ENCODE peak calls at places on chromosomes 6 and 20, in seven cellular contexts. M, X, J, B, F, T and Q are unnamed samples.

GRCh38 chr6:108689279-108690161 is 128.8 kb downstream of the FOXO3 start:
- DNase-seq in X (peak; percentile 93), B (peak; percentile 25), M (no peak), F (no peak), J (peak; percentile 84), T (no peak), Q (no peak)

GRCh38 chr6:150573041-150573681 is 26.5 kb upstream of the PLEKHG1 start:
- DNase-seq in J (no peak), M (no peak), X (no peak), T (no peak), B (no peak), F (no peak), Q (no peak)

GRCh38 chr20:4812641-4813075 is 90.9 kb downstream of the PRND start:
- DNase-seq in X (no peak), J (no peak), M (no peak), B (no peak), T (no peak), F (no peak), Q (no peak)

GRCh38 chr6:133837801-133838349 is 51.0 kb upstream of the TCF21 start:
- DNase-seq in F (peak; percentile 34), B (peak; percentile 35), T (peak; percentile 57), X (peak; percentile 53), M (peak; percentile 76), J (peak; percentile 27), Q (peak; percentile 71)

GRCh38 chr6:144265390-144265789 is 19.7 kb upstream of the UTRN start:
- DNase-seq in F (peak; percentile 64), J (peak; percentile 45), X (peak; percentile 28), M (no peak), T (peak; percentile 52), B (peak; percentile 86), Q (no peak)

GRCh38 chr6:133609404-133610270 is 279.3 kb upstream of the TCF21 start:
- DNase-seq in T (no peak), B (peak; percentile 100), X (no peak), J (peak; percentile 99), F (peak; percentile 75), M (no peak), Q (no peak)

GRCh38 chr6:53302678-53303360 is 45.9 kb downstream of the ELOVL5 start:
- DNase-seq in T (no peak), M (no peak), B (peak; percentile 38), J (peak; percentile 89), F (peak; percentile 95), X (no peak), Q (no peak)

GRCh38 chr20:18030020-18030419 is 27.7 kb downstream of the OVOL2 start:
- DNase-seq in X (no peak), T (no peak), M (no peak), F (no peak), J (no peak), B (no peak), Q (no peak)

GRCh38 chr20:32476684-32477593 is 108.2 kb downstream of the NOL4L start:
- DNase-seq in J (no peak), M (no peak), T (no peak), B (no peak), F (no peak), X (no peak), Q (no peak)

GRCh38 chr20:57437672-57438330 is 46.6 kb downstream of the RBM38 start:
- DNase-seq in T (no peak), X (no peak), M (no peak), F (no peak), B (no peak), J (no peak), Q (no peak)

GRCh38 chr20:59007758-59008511 is 881 bp upstream of the CTSZ start:
- DNase-seq in B (no peak), T (peak; percentile 92), M (no peak), X (peak; percentile 63), F (no peak), J (no peak), Q (peak; percentile 42)

GRCh38 chr6:36197739-36198221 is 1.2 kb downstream of the BRPF3 start:
- DNase-seq in F (peak; percentile 2), B (no peak), X (no peak), M (no peak), T (no peak), J (peak; percentile 2), Q (peak; percentile 35)

GRCh38 chr6:160227769-160228161 is 30.9 kb downstream of the SLC22A2 start:
- DNase-seq in J (no peak), B (peak; percentile 16), F (no peak), X (no peak), M (no peak), T (no peak), Q (no peak)

GRCh38 chr6:11854418-11855165 is 76.0 kb upstream of the ADTRP start:
- DNase-seq in J (peak; percentile 62), F (peak; percentile 66), T (no peak), B (peak; percentile 75), X (no peak), M (no peak), Q (peak; percentile 17)

GRCh38 chr6:1724124-1724523 is 114.4 kb downstream of the FOXC1 start:
- DNase-seq in F (no peak), T (no peak), X (no peak), M (no peak), J (no peak), B (no peak), Q (no peak)

GRCh38 chr20:57361517-57361916 is 10.5 kb downstream of the RAE1 start:
- DNase-seq in M (no peak), X (no peak), F (peak; percentile 34), B (peak; percentile 77), J (peak; percentile 84), T (no peak), Q (no peak)

GRCh38 chr20:58017237-58017969 is 211.1 kb downstream of the ANKRD60 start:
- DNase-seq in M (no peak), B (peak; percentile 69), T (no peak), X (no peak), F (no peak), J (peak; percentile 74), Q (no peak)

GRCh38 chr6:31918069-31918725 is 9.3 kb upstream of the C2 start:
- DNase-seq in M (no peak), T (no peak), F (no peak), J (peak; percentile 33), B (no peak), X (no peak), Q (no peak)

GRCh38 chr6:31915756-31916155 is 11.8 kb upstream of the C2 start:
- DNase-seq in X (no peak), F (no peak), M (no peak), T (no peak), B (no peak), J (no peak), Q (no peak)

GRCh38 chr6:31912186-31912585 is 10.3 kb upstream of the ZBTB12 start:
- DNase-seq in T (no peak), B (no peak), F (no peak), M (no peak), X (no peak), J (no peak), Q (no peak)

GRCh38 chr6:31919624-31920303 is 7.8 kb upstream of the C2 start:
- DNase-seq in M (no peak), X (no peak), B (no peak), F (no peak), J (no peak), T (no peak), Q (no peak)

DNA sequence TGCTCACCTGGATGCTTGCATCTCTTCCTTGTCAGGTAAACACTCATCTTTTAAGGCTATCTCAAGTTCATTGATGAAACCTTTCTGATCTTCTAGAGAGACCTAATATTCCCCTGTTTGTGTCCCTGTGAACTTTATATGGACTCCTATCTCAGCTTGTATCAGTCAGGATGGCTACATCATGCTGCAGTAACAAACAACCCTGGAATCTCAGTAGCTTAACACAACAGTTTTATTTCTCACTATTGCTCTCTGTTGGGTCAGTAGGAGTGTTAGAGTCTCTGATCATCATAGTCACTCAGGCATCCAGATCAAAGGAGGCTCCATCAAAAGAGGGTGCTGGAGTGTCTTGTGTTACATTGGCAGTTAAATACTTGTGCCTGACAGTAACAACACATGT is 12.2 kb upstream of the C2 start:
- DNase-seq in B (no peak), J (no peak), T (no peak), X (no peak), F (no peak), M (no peak), Q (no peak)
- TF ChIP-seq CTCF in B (no peak), J (no peak), T (no peak), X (no peak), F (no peak), M (no peak), Q (no peak)

DNA sequence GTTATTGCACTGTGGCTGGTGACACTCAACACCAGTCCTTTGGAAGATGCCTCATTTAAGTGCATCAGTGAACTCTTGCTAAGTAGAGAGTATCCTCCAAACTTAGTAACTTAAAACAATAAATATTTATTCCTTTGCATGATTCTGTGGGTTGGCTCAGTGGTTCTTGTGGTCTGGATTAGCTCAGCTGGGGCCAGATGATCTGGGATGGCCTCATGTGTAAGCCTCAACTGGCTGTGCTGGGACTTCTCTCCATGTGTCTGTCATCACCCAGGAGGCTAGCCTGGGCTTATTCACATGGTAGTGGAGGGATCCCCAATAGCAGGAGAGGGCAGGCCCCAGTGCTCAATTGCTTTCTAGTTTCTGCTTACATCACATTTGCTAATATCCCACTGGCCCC is 8.3 kb downstream of the LRRN4 start:
- DNase-seq in B (peak; percentile 11), J (peak; percentile 89), X (no peak), F (no peak), M (no peak), T (no peak), Q (no peak)
- TF ChIP-seq CTCF in B (no peak), J (no peak), X (no peak), F (no peak), M (no peak), T (no peak), Q (no peak)

GRCh38 chr6:10414766-10415592 is at the start of gene TFAP2A:
- DNase-seq in F (no peak), X (no peak), B (peak; percentile 16), M (peak; percentile 67), T (no peak), J (peak; percentile 57), Q (no peak)
- TF ChIP-seq CTCF in F (no peak), X (no peak), B (peak; percentile 59), M (no peak), T (no peak), J (peak; percentile 39), Q (no peak)

GRCh38 chr6:140427842-140428241 is 1053.4 kb upstream of the CITED2 start:
- DNase-seq in F (no peak), B (no peak), T (no peak), M (no peak), X (no peak), J (no peak), Q (no peak)
- TF ChIP-seq CTCF in F (no peak), B (peak; percentile 13), T (no peak), M (no peak), X (no peak), J (no peak), Q (no peak)

GRCh38 chr20:44916586-44916985 is 6.7 kb downstream of the PABPC1L start:
- DNase-seq in J (no peak), M (no peak), X (no peak), T (no peak), F (no peak), B (no peak), Q (no peak)
- TF ChIP-seq CTCF in J (no peak), M (no peak), X (no peak), T (no peak), F (no peak), B (no peak), Q (no peak)

GRCh38 chr6:42173101-42173500 is at the start of gene GUCA1A:
- DNase-seq in J (no peak), X (no peak), T (no peak), B (no peak), F (no peak), M (no peak), Q (no peak)
- TF ChIP-seq CTCF in J (no peak), X (no peak), T (no peak), B (no peak), F (no peak), M (no peak), Q (no peak)

GRCh38 chr6:163655217-163656121 is 241.0 kb downstream of the QKI start:
- DNase-seq in M (no peak), T (no peak), F (no peak), B (no peak), J (no peak), X (no peak), Q (no peak)
- TF ChIP-seq CTCF in M (no peak), T (peak; percentile 19), F (no peak), B (no peak), J (no peak), X (no peak), Q (no peak)